ENCODE peak calls at places on chromosomes 2 and 18, in seven cellular contexts. S is H1, Q is K562, P is HepG2, K is A549, U is endothelial cell of umbilical vein, Y is HCT116. X is an unnamed sample.

GRCh38 chr2:160471950-160472349 is 21.7 kb downstream of the RBMS1 start:
- DNase-seq in U (no peak), K (no peak), P (no peak), Y (no peak), Q (no peak), S (no peak), X (no peak)

GRCh38 chr2:17171446-17172049 is 346.7 kb downstream of the RAD51AP2 start:
- DNase-seq in K (no peak), Y (peak), Q (peak), S (peak), U (no peak), P (peak), X (peak)

GRCh38 chr18:69758458-69758857 is 189.2 kb downstream of the CD226 start:
- DNase-seq in Y (no peak), S (no peak), Q (no peak), P (no peak), K (no peak), U (no peak), X (no peak)

GRCh38 chr2:109410021-109410815 is 203.5 kb downstream of the SEPTIN10 start:
- DNase-seq in S (no peak), U (no peak), Q (no peak), K (no peak), Y (no peak), P (no peak), X (no peak)

GRCh38 chr2:109428841-109429710 is 184.7 kb downstream of the SEPTIN10 start:
- DNase-seq in K (no peak), U (no peak), Q (no peak), P (no peak), S (no peak), Y (no peak), X (no peak)

GRCh38 chr2:205060269-205060668 is 515.0 kb downstream of the PARD3B start:
- DNase-seq in S (no peak), Q (no peak), K (peak), Y (no peak), U (no peak), P (no peak), X (no peak)

GRCh38 chr18:2180586-2180985 is 390.7 kb downstream of the METTL4 start:
- DNase-seq in Y (no peak), P (no peak), Q (peak), K (no peak), S (no peak), U (no peak), X (peak)

GRCh38 chr2:118442949-118443348 is 354.7 kb downstream of the INSIG2 start:
- DNase-seq in Q (no peak), K (no peak), U (no peak), P (no peak), S (no peak), Y (no peak), X (no peak)

GRCh38 chr2:85753525-85754312 is at the start of gene ATOH8:
- DNase-seq in Q (peak), U (peak), S (peak), P (peak), K (no peak), Y (no peak), X (peak)

GRCh38 chr2:151437630-151438029 is 27.9 kb downstream of the RIF1 start:
- DNase-seq in Y (peak), U (peak), P (no peak), K (no peak), Q (peak), S (no peak), X (peak)

GRCh38 chr2:217798743-217799552 is 203.8 kb downstream of the TNS1 start:
- DNase-seq in S (peak), Y (no peak), K (no peak), P (no peak), U (no peak), Q (no peak), X (peak)

GRCh38 chr2:191304939-191305875 is 60.0 kb downstream of the MYO1B start:
- DNase-seq in Y (no peak), U (peak), S (no peak), Q (no peak), K (no peak), P (no peak), X (no peak)

GRCh38 chr2:30472326-30472725 is 25.3 kb downstream of the LCLAT1 start:
- DNase-seq in U (no peak), Q (no peak), K (no peak), Y (no peak), P (no peak), S (no peak), X (peak)

DNA sequence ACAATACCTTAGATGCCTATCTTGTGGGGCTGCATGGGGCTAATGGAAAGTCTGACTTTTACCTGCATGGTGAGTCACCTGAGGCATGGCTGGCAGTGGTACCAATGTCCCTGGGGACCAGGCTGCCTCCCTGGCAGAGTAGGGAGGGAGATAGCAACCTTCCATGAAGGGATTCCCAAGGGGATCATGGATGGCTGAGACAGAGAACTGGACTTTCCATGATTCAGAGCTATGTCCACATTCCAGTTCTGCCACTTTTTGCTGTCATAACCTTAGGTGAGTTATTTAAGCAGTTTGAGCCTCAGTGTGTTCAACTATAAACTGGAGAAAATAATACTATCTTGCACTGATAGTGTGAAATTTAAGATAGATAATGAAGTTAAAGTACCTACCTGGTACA is 178.6 kb downstream of the SETBP1 start:
- DNase-seq in Q (no peak), U (no peak), P (no peak), Y (no peak), K (no peak), S (no peak), X (no peak)
- H3K4me3 ChIP-seq in Q (no peak), U (no peak), P (no peak), Y (no peak), K (no peak), S (no peak), X (no peak)

GRCh38 chr18:36761186-36761698 is 67.6 kb downstream of the TPGS2 start:
- DNase-seq in Q (peak), Y (no peak), U (no peak), P (peak), S (no peak), K (no peak), X (no peak)
- TF ChIP-seq CTCF in Q (peak), Y (peak), U (no peak), P (peak), S (peak), K (no peak), X (no peak)

GRCh38 chr18:55465313-55465712 is 122.7 kb downstream of the TCF4 start:
- DNase-seq in S (no peak), P (no peak), Y (no peak), Q (no peak), K (no peak), U (no peak), X (no peak)
- TF ChIP-seq MAX in S (no peak), P (no peak), Y (no peak), Q (no peak), K (no peak), U (no peak), X (no peak)

DNA sequence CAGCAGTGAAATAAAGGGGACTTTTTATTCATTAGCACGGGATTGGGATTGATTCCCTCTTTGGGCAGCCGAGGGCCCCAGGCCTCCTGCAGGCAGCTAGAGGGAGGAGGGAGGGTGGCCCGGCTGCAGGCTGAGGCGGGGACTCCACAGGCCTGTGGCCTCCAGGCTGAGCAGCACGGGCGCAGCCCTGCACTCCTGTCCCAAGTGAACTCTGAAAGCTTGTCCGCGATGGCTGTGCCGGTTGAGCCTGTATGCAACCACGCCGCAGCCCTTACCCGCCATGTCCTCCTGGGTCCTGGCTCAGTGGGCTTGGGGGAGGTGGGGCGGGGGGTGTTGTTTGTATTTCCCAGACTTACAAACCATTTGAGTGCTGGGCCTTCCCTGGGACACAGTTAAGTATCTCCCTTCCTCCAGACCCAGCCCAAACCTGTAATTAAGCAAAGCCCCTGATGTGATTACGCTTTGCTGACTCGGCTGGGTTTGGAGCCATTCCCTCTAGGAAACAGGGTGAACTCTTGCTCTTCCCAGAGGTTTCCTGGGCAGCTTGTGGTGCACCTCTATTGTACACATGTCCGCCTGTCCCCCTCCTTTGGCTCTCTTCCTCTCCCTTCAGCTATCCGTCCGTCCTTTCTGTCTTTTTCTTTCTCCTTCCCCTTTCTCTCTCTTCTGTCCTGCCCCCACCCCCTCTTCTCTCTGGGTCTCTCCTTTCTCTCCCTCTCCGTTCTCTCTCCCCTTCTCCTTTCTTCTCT is 5.3 kb downstream of the GLI2 start:
- DNase-seq in K (no peak), U (no peak), Y (no peak), S (peak), P (no peak), Q (no peak), X (no peak)
- H3K4me3 ChIP-seq in K (peak), U (no peak), Y (peak), S (peak), P (no peak), Q (no peak), X (no peak)

GRCh38 chr2:38529208-38529607 is 73.5 kb downstream of the HNRNPLL start:
- DNase-seq in P (no peak), U (no peak), Y (no peak), K (no peak), S (no peak), Q (no peak), X (no peak)
- TF ChIP-seq CTCF in P (no peak), U (no peak), Y (no peak), K (no peak), S (no peak), Q (no peak), X (no peak)

GRCh38 chr2:63712748-63713147 is 124.0 kb downstream of the MDH1 start:
- DNase-seq in Q (peak), U (no peak), P (no peak), S (no peak), Y (no peak), K (no peak), X (no peak)
- TF ChIP-seq MAX in Q (no peak), U (no peak), P (no peak), S (no peak), Y (no peak), K (no peak), X (no peak)

DNA sequence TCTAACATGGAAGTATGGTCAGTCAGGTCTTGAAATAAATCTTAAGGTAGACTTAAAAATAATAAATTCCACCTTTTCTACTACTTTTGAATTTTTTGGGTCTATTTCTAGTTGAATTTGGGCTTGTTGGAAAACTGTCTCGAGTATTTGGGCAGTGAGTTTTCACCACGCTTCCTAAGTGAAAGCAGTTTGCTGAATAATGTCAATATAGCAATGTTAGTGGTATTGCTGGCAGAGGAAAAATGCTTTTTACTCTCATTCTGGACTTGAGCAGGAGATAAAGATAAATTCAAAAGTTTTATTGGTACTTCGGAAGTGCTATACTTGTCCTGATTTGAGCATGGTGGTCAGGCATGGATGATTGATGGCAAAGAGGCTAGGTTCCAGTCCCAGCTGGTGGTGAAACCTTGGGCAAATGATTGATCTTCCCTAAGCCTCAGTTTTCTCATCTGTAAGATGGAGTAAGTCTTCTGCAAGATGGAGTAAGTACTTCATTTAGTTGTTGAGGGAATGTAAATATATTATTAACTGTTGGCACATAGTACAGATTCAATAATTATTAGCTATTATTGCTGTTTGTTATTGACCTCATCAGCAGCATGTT is 503.5 kb upstream of the ZEB2 start:
- DNase-seq in P (no peak), Q (no peak), K (no peak), U (no peak), S (no peak), Y (no peak), X (no peak)
- H3K4me3 ChIP-seq in P (no peak), Q (no peak), K (peak), U (no peak), S (no peak), Y (no peak), X (no peak)

GRCh38 chr2:1400943-1401735 is 12.1 kb upstream of the TPO start:
- DNase-seq in Q (no peak), S (no peak), P (no peak), Y (no peak), U (no peak), K (no peak), X (peak)
- TF ChIP-seq CTCF in Q (no peak), S (no peak), P (no peak), Y (no peak), U (no peak), K (no peak), X (no peak)

GRCh38 chr2:55420244-55420713 is 623 bp upstream of the CCDC88A start:
- DNase-seq in K (no peak), U (no peak), Y (no peak), Q (no peak), P (no peak), S (no peak), X (no peak)

GRCh38 chr2:55419236-55419513 is 481 bp downstream of the CCDC88A start:
- DNase-seq in K (peak), P (no peak), S (no peak), Q (peak), Y (no peak), U (no peak), X (no peak)

GRCh38 chr2:55420901-55421300 is 1.2 kb upstream of the CCDC88A start:
- DNase-seq in Q (no peak), Y (no peak), U (no peak), S (no peak), P (no peak), K (no peak), X (no peak)

GRCh38 chr2:55418512-55419235 is 982 bp downstream of the CCDC88A start:
- DNase-seq in P (peak), K (no peak), Q (peak), U (peak), S (no peak), Y (no peak), X (peak)

DNA sequence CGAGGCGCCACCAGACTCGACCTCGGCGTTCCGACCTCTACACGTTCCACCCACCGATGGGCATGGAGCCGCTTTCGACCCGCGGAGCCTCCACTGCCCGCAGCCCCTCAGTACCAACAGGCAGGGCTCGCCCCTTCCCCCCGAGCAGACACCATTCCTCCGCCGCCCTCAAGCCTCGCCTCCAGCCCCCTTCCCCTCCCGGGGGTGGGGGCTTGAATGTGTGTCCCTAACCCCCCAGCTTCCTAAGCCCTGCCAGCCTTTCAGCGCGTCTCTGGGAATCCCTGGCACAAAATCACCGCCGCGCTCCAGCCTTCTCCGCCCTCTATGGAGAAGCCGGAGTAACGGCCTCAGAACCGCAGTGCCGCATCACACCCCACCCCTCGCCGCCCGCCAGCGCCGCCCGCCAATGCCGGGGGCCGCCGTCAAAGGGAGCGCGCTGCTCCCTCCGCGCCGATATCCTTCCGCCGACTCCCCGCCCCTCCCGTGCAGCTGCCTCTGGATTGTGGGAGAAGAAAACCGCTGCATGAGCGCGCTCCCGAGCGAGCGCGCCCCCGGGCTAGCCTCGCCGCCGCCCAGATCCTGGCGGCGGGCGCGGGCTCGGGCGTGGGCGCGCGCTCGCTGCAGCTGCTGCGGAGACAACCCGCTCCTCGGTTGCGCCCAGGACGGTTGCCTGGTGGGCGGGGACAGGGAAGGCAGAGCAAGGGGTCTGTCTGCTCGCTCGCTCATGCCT is at the start of gene CCDC88A:
- DNase-seq in U (peak), Y (peak), K (peak), Q (peak), S (peak), P (peak), X (peak)
- TF ChIP-seq MAX in U (peak), Y (peak), K (peak), Q (peak), S (peak), P (peak), X (no peak)